ENCODE peak calls at places on chromosome 17, in four cellular contexts. J is CD8-positive, alpha-beta memory T cell; X is heart left ventricle; K is DND-41. E is an unnamed sample.

GRCh38 chr17:73232587-73233373 is 28.9 kb downstream of the CPSF4L start:
- DNase-seq in K (no peak), J (no peak), X (peak), E (no peak)

GRCh38 chr17:39922006-39922405 is 3.6 kb upstream of the GSDMB start:
- DNase-seq in X (no peak), K (no peak), J (no peak), E (no peak)

GRCh38 chr17:57727776-57728175 is 17.3 kb downstream of the CCDC182 start:
- DNase-seq in X (no peak), J (no peak), K (no peak), E (no peak)

GRCh38 chr17:15649861-15650391 is 30.4 kb upstream of the FBXW10B start:
- DNase-seq in X (peak), J (no peak), K (no peak), E (no peak)

GRCh38 chr17:32495347-32496253 is 8.8 kb downstream of the CDK5R1 start:
- DNase-seq in K (no peak), J (no peak), X (peak), E (no peak)

GRCh38 chr17:3475812-3476686 is at the start of gene ASPA:
- DNase-seq in K (no peak), J (no peak), X (no peak), E (no peak)

GRCh38 chr17:51921500-51921899 is 237.0 kb downstream of the CA10 start:
- DNase-seq in J (no peak), X (no peak), K (no peak), E (no peak)

GRCh38 chr17:68356520-68356919 is 65.2 kb downstream of the ARSG start:
- DNase-seq in X (no peak), J (peak), K (peak), E (peak)

GRCh38 chr17:80007009-80007752 is 28.5 kb downstream of the TBC1D16 start:
- DNase-seq in X (no peak), J (no peak), K (no peak), E (no peak)

GRCh38 chr17:11506635-11507034 is 91.6 kb upstream of the DNAH9 start:
- DNase-seq in K (peak), J (no peak), X (no peak), E (no peak)

GRCh38 chr17:42653179-42654124 is 5.6 kb upstream of the TUBG2 start:
- DNase-seq in X (peak), K (no peak), J (no peak), E (no peak)

GRCh38 chr17:55577687-55578086 is 66.4 kb upstream of the SMIM36 start:
- DNase-seq in X (peak), J (peak), K (peak), E (no peak)

GRCh38 chr17:68533887-68534700 is 21.9 kb downstream of the PRKAR1A start:
- DNase-seq in X (no peak), J (no peak), K (no peak), E (no peak)

GRCh38 chr17:17742688-17743390 is 61.6 kb downstream of the RAI1 start:
- DNase-seq in J (no peak), K (no peak), X (no peak), E (no peak)

GRCh38 chr17:39794249-39794970 is 56.7 kb downstream of the GRB7 start:
- DNase-seq in K (peak), X (no peak), J (peak), E (no peak)

GRCh38 chr17:81207610-81208581 is 14.9 kb downstream of the CEP131 start:
- DNase-seq in X (no peak), K (peak), J (no peak), E (no peak)

GRCh38 chr17:68346448-68346847 is 55.2 kb downstream of the ARSG start:
- DNase-seq in K (peak), J (peak), X (peak), E (peak)

GRCh38 chr17:36705651-36706436 is 104.5 kb downstream of the MRM1 start:
- DNase-seq in K (peak), J (peak), X (no peak), E (peak)

GRCh38 chr17:41687828-41688640 is 651 bp upstream of the EIF1 start:
- DNase-seq in X (peak), J (no peak), K (peak), E (peak)

GRCh38 chr17:64662774-64663367 is 764 bp upstream of the SMURF2 start:
- DNase-seq in X (no peak), K (no peak), J (no peak), E (no peak)

GRCh38 chr17:40021471-40021961 is 6.3 kb downstream of the CSF3 start:
- DNase-seq in J (no peak), X (no peak), K (no peak), E (no peak)

GRCh38 chr17:79464310-79465010 is 146.4 kb downstream of the RBFOX3 start:
- DNase-seq in K (no peak), X (no peak), J (no peak), E (no peak)

GRCh38 chr17:44971776-44972483 is 3.8 kb upstream of the C1QL1 start:
- DNase-seq in K (no peak), X (no peak), J (no peak), E (no peak)

GRCh38 chr17:229130-229944 is 47.9 kb upstream of the DOC2B start:
- DNase-seq in K (no peak), X (no peak), J (no peak), E (no peak)

GRCh38 chr17:42803074-42803883 is 4.6 kb downstream of the CNTD1 start:
- DNase-seq in K (no peak), J (no peak), X (no peak), E (no peak)

GRCh38 chr17:78839173-78839761 is 1.3 kb downstream of the USP36 start:
- DNase-seq in K (no peak), X (no peak), J (no peak), E (no peak)

GRCh38 chr17:79933863-79934652 is 94.8 kb upstream of the CBX4 start:
- DNase-seq in J (no peak), X (no peak), K (peak), E (peak)

GRCh38 chr17:38511126-38512108 is 83.2 kb downstream of the ARHGAP23 start:
- DNase-seq in X (no peak), J (no peak), K (no peak), E (no peak)

GRCh38 chr17:41537614-41537954 is 9.5 kb upstream of the KRT19 start:
- DNase-seq in J (no peak), X (no peak), K (no peak), E (no peak)

GRCh38 chr17:57862990-57863667 is 13.3 kb upstream of the MRPS23 start:
- DNase-seq in J (no peak), X (no peak), K (no peak), E (no peak)

GRCh38 chr17:42675984-42676423 is 790 bp downstream of the PLEKHH3 start:
- DNase-seq in X (peak), K (peak), J (no peak), E (no peak)

GRCh38 chr17:43094129-43094834 is 30.9 kb downstream of the BRCA1 start:
- DNase-seq in X (no peak), J (no peak), K (no peak), E (no peak)

GRCh38 chr17:33955461-33955860 is 299.6 kb upstream of the CCL2 start:
- DNase-seq in J (no peak), K (no peak), X (no peak), E (no peak)
- H3K27ac ChIP-seq in J (no peak), K (no peak), X (no peak), E (no peak)

GRCh38 chr17:48619821-48620496 is 4.9 kb upstream of the HOXB8 start:
- DNase-seq in J (no peak), K (no peak), X (no peak), E (no peak)

GRCh38 chr17:48615963-48616718 is 1.0 kb upstream of the HOXB8 start:
- DNase-seq in J (no peak), X (no peak), K (no peak), E (no peak)

GRCh38 chr17:48616719-48617514 is 1.8 kb upstream of the HOXB8 start:
- DNase-seq in J (no peak), X (no peak), K (no peak), E (no peak)

GRCh38 chr17:48618366-48618896 is 3.3 kb upstream of the HOXB8 start:
- DNase-seq in J (peak), X (peak), K (peak), E (peak)

DNA sequence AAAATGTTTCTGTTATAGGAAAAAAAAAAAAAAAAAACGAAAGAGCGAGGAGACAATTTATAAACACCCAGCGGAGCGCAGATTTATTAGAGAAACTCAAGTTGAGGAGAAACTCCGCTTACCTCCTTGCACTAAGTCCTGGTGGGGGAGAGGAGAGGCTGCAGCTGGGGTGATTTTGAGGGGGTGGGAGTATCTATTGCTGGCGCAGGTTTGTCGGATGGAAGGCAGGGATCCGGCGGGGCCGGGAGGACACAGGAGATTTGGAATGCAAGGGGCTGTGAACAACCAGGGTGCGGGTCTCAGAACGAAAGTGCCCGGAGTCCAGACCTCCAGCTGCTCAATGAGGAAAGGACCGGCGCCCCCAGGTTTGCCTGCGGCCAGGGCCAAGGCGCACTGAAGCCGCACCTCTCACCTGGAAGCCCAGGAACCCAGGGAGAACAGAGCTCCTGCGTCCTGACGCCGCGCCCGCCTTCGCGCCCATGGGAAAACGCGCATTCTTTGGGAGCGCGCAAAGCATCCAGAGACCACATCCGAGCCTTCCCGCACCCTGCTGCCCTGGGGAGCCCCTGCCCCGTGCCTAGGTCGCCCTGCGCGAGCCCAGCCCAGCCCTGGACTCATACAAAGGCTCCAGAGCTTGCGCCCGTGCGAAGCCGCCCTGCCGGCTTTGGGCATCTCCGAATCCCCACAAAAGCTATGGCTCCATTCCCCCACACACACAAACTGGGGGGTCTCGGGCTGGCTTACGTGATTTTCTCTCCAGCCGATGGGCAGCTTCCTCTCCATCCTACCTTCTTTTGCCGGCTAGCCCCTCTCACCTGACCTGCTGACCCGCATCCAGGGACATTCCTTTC is 2.6 kb upstream of the HOXB8 start:
- DNase-seq in X (no peak), J (no peak), K (no peak), E (no peak)
- H3K27ac ChIP-seq in X (no peak), J (no peak), K (no peak), E (no peak)

DNA sequence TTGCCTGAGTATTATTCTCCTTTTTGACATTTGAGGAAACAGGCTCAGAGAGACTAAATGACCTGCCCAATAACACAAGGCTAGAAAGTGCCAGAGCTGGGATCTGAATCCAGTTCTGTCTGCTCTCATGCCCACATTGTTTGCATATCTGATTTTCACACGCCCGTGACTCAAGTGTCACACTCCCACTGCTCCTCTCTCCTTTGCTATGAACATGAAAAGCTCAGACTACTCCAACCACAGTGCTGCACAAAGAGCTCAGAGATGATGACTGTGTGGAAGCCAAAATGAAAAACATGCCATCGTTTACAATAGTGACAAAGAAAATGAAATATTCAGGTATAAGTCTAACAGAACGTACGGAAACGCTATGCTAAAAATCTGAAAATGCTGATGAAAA is 107.9 kb downstream of the SMG6 start:
- DNase-seq in K (no peak), X (no peak), J (no peak), E (no peak)
- H3K27ac ChIP-seq in K (peak), X (no peak), J (no peak), E (no peak)

GRCh38 chr17:50347894-50348291 is 2.0 kb downstream of the XYLT2 start:
- DNase-seq in K (no peak), J (no peak), X (no peak), E (no peak)

GRCh38 chr17:50346313-50347086 is 574 bp downstream of the XYLT2 start:
- DNase-seq in K (no peak), J (no peak), X (peak), E (no peak)

GRCh38 chr17:50344712-50345380 is 1.1 kb upstream of the XYLT2 start:
- DNase-seq in J (no peak), X (no peak), K (no peak), E (no peak)

GRCh38 chr17:50347087-50347893 is 1.4 kb downstream of the XYLT2 start:
- DNase-seq in X (no peak), K (no peak), J (no peak), E (no peak)

GRCh38 chr17:50345443-50346312 is at the start of gene XYLT2:
- DNase-seq in K (peak), J (peak), X (peak), E (peak)
- H3K27ac ChIP-seq in K (peak), J (peak), X (peak), E (peak)

DNA sequence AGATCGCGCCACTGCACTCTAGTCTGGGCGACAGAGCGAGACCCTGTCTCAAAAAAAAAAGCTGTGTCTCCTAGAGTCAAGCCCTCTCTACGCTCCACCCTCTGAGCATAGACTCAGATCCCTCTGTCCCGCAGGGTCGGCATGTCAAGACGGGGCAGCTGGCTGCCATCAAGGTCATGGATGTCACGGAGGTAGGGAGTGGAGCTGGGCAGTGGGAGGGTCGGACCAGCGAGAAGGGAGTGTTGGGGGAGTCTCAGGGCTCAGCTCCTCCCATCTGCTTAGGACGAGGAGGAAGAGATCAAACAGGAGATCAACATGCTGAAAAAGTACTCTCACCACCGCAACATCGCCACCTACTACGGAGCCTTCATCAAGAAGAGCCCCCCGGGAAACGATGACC is 18.5 kb upstream of the C17orf107 start:
- DNase-seq in J (no peak), K (no peak), X (no peak), E (no peak)
- H3K27ac ChIP-seq in J (no peak), K (no peak), X (no peak), E (no peak)

DNA sequence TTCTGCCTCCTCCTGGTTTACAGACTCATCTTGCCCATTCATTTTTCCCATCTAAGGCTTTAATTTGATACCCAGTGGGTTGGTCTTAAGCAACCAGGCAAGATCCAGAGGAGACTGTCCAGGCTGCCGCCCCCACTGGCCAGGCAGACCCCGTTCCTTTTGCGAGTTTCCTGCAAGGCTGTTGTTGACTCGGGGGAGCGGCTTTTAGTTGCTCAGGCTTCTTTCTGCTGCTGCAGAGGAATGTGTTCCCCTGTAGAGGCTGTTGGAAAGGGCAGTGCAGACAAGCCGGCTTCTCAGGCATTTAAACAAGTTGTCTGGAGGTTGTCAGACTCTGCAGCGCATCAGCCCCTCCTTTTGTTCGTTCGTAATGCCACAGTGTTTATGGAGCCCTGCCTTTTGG is 231.2 kb downstream of the PRKCA start:
- DNase-seq in K (no peak), X (no peak), J (no peak), E (no peak)
- H3K27ac ChIP-seq in K (no peak), X (no peak), J (no peak), E (no peak)

DNA sequence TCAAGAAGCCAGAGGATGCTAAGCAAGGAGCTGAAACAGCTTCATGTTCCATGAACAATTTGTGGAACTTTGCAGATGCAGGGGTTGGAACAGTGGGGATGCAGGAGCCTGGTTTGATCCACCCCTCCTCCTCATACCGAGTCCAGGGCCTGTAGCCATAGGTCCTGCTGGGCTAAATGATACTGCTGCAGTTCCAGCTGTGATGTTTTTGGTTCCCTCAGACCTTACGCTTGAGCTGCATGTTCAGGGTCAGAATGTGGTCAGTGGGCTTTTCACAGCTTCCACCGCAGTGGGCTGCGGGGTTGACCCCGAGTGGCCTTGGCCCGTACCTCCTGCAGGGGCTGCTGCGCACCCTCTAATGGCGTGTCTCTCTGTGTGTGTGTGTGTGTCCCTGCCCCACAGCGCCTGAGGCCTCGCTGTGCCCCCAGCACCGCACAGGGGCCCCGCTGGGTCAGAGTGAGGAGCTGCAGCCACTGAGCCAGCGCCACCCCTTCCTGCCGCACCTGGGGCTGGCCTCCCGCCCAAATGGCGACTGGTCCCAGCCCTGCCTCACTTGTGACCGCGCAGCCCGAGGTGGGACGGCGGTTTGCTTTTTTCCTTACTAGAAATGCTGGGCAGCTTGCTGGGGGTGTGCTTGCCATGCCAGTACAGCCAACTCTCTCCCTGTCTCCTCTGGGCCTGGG is 48.2 kb downstream of the EPN2 start:
- DNase-seq in J (no peak), K (no peak), X (no peak), E (no peak)
- H3K27ac ChIP-seq in J (no peak), K (no peak), X (no peak), E (peak)

GRCh38 chr17:29162909-29163341 is 17.3 kb downstream of the MYO18A start:
- DNase-seq in X (no peak), J (no peak), K (no peak), E (no peak)

GRCh38 chr17:29163563-29163962 is 16.6 kb downstream of the MYO18A start:
- DNase-seq in X (no peak), J (no peak), K (no peak), E (no peak)

GRCh38 chr17:29160253-29160652 is 19.9 kb downstream of the MYO18A start:
- DNase-seq in J (no peak), K (no peak), X (no peak), E (no peak)

GRCh38 chr17:29159286-29159860 is 20.8 kb downstream of the MYO18A start:
- DNase-seq in K (no peak), J (no peak), X (no peak), E (no peak)

GRCh38 chr17:29162082-29162908 is 17.9 kb downstream of the MYO18A start:
- DNase-seq in X (no peak), K (no peak), J (no peak), E (no peak)
- H3K27ac ChIP-seq in X (no peak), K (no peak), J (no peak), E (no peak)

GRCh38 chr17:8490256-8491023 is 54.8 kb downstream of the NDEL1 start:
- DNase-seq in K (no peak), X (no peak), J (no peak), E (no peak)
- H3K27ac ChIP-seq in K (no peak), X (no peak), J (no peak), E (no peak)

GRCh38 chr17:48484850-48485249 is 46.0 kb downstream of the HOXB1 start:
- DNase-seq in K (no peak), X (no peak), J (no peak), E (no peak)

GRCh38 chr17:48488548-48489106 is 42.2 kb downstream of the HOXB1 start:
- DNase-seq in X (no peak), J (no peak), K (no peak), E (no peak)

GRCh38 chr17:48487221-48487620 is 43.6 kb downstream of the HOXB1 start:
- DNase-seq in K (no peak), J (no peak), X (no peak), E (no peak)

GRCh38 chr17:48484256-48484655 is 46.6 kb downstream of the HOXB1 start:
- DNase-seq in J (no peak), X (no peak), K (no peak), E (no peak)

DNA sequence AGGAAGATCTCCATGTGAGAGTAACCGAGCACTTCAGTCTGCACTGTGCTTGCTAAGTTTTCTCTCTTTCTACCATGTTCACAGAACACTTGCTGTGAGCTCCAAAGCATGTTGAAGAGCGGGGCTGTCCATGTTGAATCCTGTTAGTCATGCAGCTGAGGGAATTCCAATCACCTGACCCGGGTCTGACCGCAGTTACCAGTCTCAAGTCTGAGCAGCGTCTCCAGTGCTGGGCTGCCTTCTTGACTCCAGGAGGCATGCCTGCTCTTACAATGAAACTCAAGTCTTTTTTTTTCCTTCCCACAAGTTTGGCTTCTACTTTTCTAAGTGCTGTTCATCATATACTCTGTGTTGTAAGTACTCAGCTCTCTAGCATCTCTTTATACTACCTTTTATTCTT is 44.3 kb downstream of the HOXB1 start:
- DNase-seq in X (no peak), K (no peak), J (no peak), E (no peak)
- H3K27ac ChIP-seq in X (no peak), K (no peak), J (no peak), E (no peak)